ENCODE peak calls at places on chromosomes 11 and 22, in eight cellular contexts. R, B, T, W, E, M, O and S are unnamed samples. For H3K27me3, the result is how much of the 10 kb centered on the place peaks cover.

GRCh38 chr11:121615506-121615905 is 162.7 kb upstream of the SORL1-AS1 start:
- DNase-seq in B (no peak), W (no peak), O (no peak), T (no peak), E (no peak), R (no peak), M (no peak), S (no peak)

GRCh38 chr11:24375351-24375750 is 121.5 kb upstream of the LUZP2 start:
- DNase-seq in M (no peak), R (no peak), B (no peak), W (no peak), T (peak), O (no peak), E (no peak), S (no peak)

GRCh38 chr11:2200957-2201519 is 29.4 kb upstream of the TH start:
- DNase-seq in O (no peak), W (no peak), T (no peak), E (no peak), M (no peak), B (no peak), R (no peak), S (no peak)

GRCh38 chr11:122656073-122656630 is 630 bp downstream of the UBASH3B start:
- DNase-seq in E (no peak), O (no peak), R (peak), M (peak), T (peak), W (no peak), B (no peak), S (no peak)

GRCh38 chr11:2748061-2748813 is 48.4 kb upstream of the KCNQ1OT1 start:
- DNase-seq in B (no peak), M (no peak), R (no peak), E (no peak), W (no peak), O (no peak), T (no peak), S (no peak)

GRCh38 chr11:101860694-101861371 is 54.0 kb upstream of the CEP126 start:
- DNase-seq in W (no peak), E (peak), M (peak), B (peak), R (peak), T (peak), O (peak), S (peak)

GRCh38 chr11:23406131-23406819 is 546.0 kb upstream of the CCDC179 start:
- DNase-seq in O (no peak), E (no peak), T (peak), B (no peak), R (no peak), W (no peak), M (no peak), S (no peak)

GRCh38 chr22:26430600-26430999 is 1.5 kb downstream of the ASPHD2 start:
- DNase-seq in M (no peak), B (no peak), E (no peak), T (no peak), O (no peak), W (no peak), R (no peak), S (no peak)

GRCh38 chr11:93330446-93330984 is at the start of gene DEUP1:
- DNase-seq in M (peak), B (no peak), O (no peak), W (no peak), E (no peak), T (peak), R (peak), S (no peak)

GRCh38 chr22:24271406-24271760 is 752 bp downstream of the SPECC1L start:
- DNase-seq in E (no peak), B (no peak), W (no peak), T (no peak), O (no peak), M (no peak), R (no peak), S (peak)

GRCh38 chr22:24077416-24077815 is 66.3 kb downstream of the CABIN1 start:
- DNase-seq in M (no peak), T (no peak), E (no peak), R (no peak), O (no peak), W (no peak), B (no peak), S (no peak)

GRCh38 chr22:17390087-17390486 is 20.8 kb downstream of the CECR2 start:
- DNase-seq in O (no peak), R (no peak), T (no peak), W (no peak), E (no peak), M (no peak), B (no peak), S (no peak)

GRCh38 chr22:32337015-32337414 is 20.7 kb upstream of the RFPL3 start:
- DNase-seq in W (no peak), T (no peak), O (no peak), R (no peak), M (no peak), E (no peak), B (no peak), S (no peak)

GRCh38 chr11:24781288-24781687 is 284.4 kb downstream of the LUZP2 start:
- DNase-seq in T (no peak), M (no peak), R (no peak), E (no peak), W (no peak), O (no peak), B (no peak), S (no peak)

GRCh38 chr11:66936326-66936725 is 21.9 kb downstream of the PC start:
- DNase-seq in T (no peak), E (no peak), M (no peak), B (no peak), O (peak), W (no peak), R (no peak), S (no peak)

GRCh38 chr11:68261749-68262543 is 9.8 kb downstream of the C11orf24 start:
- DNase-seq in E (no peak), R (no peak), O (no peak), W (no peak), T (no peak), B (no peak), M (peak), S (no peak)

GRCh38 chr11:44604171-44604581 is 38.7 kb downstream of the CD82 start:
- DNase-seq in T (no peak), B (no peak), M (no peak), O (no peak), W (no peak), E (no peak), R (no peak), S (no peak)

GRCh38 chr11:15059132-15059531 is 14.3 kb upstream of the CALCB start:
- DNase-seq in R (no peak), M (no peak), B (no peak), O (no peak), W (no peak), E (no peak), T (no peak), S (no peak)

GRCh38 chr11:128551641-128552335 is 35.6 kb downstream of the ETS1 start:
- DNase-seq in M (no peak), O (no peak), T (no peak), E (no peak), R (no peak), W (peak), B (no peak), S (no peak)

GRCh38 chr11:47241740-47242400 is 6.7 kb downstream of the ACP2 start:
- DNase-seq in O (no peak), R (peak), E (peak), M (no peak), T (no peak), B (no peak), W (no peak), S (no peak)

GRCh38 chr11:120306519-120307242 is 18.4 kb upstream of the TLCD5 start:
- DNase-seq in B (peak), E (no peak), T (peak), O (no peak), R (no peak), W (no peak), M (peak), S (no peak)

GRCh38 chr22:43477966-43478365 is 66.2 kb downstream of the MPPED1 start:
- DNase-seq in E (no peak), O (no peak), R (no peak), B (no peak), T (no peak), M (no peak), W (no peak), S (no peak)

GRCh38 chr22:34800265-34800664 is 265.7 kb upstream of the ISX start:
- DNase-seq in M (no peak), T (no peak), O (no peak), B (no peak), E (no peak), W (no peak), R (no peak), S (no peak)

GRCh38 chr11:18088371-18088770 is 17.5 kb downstream of the SAAL1 start:
- DNase-seq in B (no peak), M (no peak), R (no peak), T (no peak), W (no peak), E (no peak), O (no peak), S (no peak)

GRCh38 chr11:40401132-40401853 is 1058.2 kb downstream of the LRRC4C start:
- DNase-seq in O (no peak), W (no peak), E (no peak), T (no peak), M (no peak), R (no peak), B (no peak), S (no peak)

GRCh38 chr11:8593935-8594909 is at the start of gene STK33:
- DNase-seq in M (peak), R (peak), T (peak), B (peak), W (no peak), O (peak), E (no peak), S (peak)

GRCh38 chr11:110053848-110054414 is 39.3 kb upstream of the ZC3H12C start:
- DNase-seq in E (no peak), T (peak), R (no peak), O (no peak), M (no peak), W (no peak), B (no peak), S (no peak)
- TF ChIP-seq REST in E (no peak), T (no peak), R (no peak), O (no peak), M (no peak), W (no peak), B (no peak), S (no peak)

GRCh38 chr22:20211409-20211996 is 56.6 kb downstream of the RTN4R start:
- DNase-seq in B (no peak), T (no peak), O (no peak), W (no peak), E (no peak), R (no peak), M (no peak), S (no peak)

GRCh38 chr22:20212754-20213699 is 55.1 kb downstream of the RTN4R start:
- DNase-seq in T (no peak), B (no peak), R (peak), M (no peak), O (no peak), E (no peak), W (no peak), S (no peak)

GRCh38 chr22:20213833-20214708 is 54.0 kb downstream of the RTN4R start:
- DNase-seq in O (no peak), W (no peak), E (no peak), T (no peak), R (no peak), B (no peak), M (no peak), S (no peak)

GRCh38 chr22:20210473-20211059 is 57.6 kb downstream of the RTN4R start:
- DNase-seq in R (no peak), B (no peak), E (no peak), W (no peak), M (no peak), O (no peak), T (no peak), S (no peak)

GRCh38 chr22:20211997-20212753 is 55.9 kb downstream of the RTN4R start:
- DNase-seq in O (no peak), E (no peak), R (peak), M (peak), B (peak), W (no peak), T (no peak), S (no peak)
- H3K27me3 ChIP-seq in O (half or more), E (under half), R (under half), M (half or more), B (under half), W (under half), T (under half), S (under half)

DNA sequence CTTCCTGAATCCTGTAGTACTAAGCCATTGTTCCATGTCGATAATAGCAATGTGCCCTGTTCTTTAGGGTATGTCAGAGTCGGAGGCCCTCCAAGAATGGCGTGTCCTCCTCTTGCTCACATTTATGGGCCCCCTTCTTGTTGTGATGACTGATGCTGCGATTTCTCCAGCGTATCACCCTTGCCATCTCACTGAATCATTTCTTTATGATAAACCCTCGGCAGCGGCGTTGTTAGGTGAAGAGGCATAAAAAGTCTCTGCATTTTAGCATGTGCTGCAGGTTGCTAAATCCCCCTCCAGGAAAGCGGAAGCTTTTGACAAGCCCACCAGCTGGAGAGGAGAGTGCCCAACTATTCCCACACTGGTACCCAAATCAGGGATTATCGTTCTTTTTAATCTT is 1045.3 kb downstream of the BRD1 start:
- DNase-seq in E (no peak), T (no peak), M (no peak), R (no peak), B (no peak), O (no peak), W (no peak), S (no peak)
- TF ChIP-seq REST in E (no peak), T (no peak), M (no peak), R (no peak), B (no peak), O (no peak), W (no peak), S (no peak)

DNA sequence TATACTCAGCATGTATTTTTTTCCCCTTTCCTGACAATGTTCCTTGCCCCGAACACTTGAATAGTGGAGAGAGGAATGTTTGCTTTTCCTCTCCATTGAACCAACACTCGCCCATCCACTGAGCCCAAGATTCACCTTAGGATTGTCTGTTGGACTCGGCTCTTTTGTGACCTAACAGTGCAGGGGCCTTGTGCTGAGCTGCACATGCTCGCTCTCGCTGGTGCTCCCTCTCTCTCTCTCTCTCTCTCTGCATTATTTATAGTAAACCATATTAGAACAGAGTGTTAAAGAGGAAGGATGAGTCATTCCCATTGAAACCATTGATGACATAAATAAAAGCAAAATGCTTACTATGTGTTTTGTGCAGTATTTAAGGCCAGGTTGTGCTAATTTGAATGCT is 20.7 kb downstream of the ZBTB16 start:
- DNase-seq in W (no peak), T (no peak), E (no peak), B (no peak), M (no peak), R (no peak), O (no peak), S (no peak)
- H3K27me3 ChIP-seq in W (under half), T (under half), E (under half), B (under half), M (under half), R (under half), O (under half), S (under half)

GRCh38 chr11:19164881-19165280 is 36.9 kb downstream of the CSRP3 start:
- DNase-seq in T (no peak), M (no peak), W (no peak), B (no peak), O (no peak), R (peak), E (no peak), S (no peak)

GRCh38 chr11:19161651-19162050 is 40.1 kb downstream of the CSRP3 start:
- DNase-seq in M (no peak), T (no peak), E (no peak), R (no peak), B (no peak), O (no peak), W (no peak), S (no peak)

GRCh38 chr11:19163627-19164026 is 38.2 kb downstream of the CSRP3 start:
- DNase-seq in W (no peak), B (no peak), T (no peak), O (no peak), R (no peak), M (no peak), E (no peak), S (no peak)

GRCh38 chr11:19162946-19163345 is 38.8 kb downstream of the CSRP3 start:
- DNase-seq in O (no peak), T (no peak), E (no peak), R (no peak), W (no peak), M (no peak), B (no peak), S (no peak)

GRCh38 chr11:19164230-19164855 is 37.4 kb downstream of the CSRP3 start:
- DNase-seq in B (no peak), T (no peak), E (no peak), R (no peak), M (no peak), O (no peak), W (no peak), S (no peak)
- TF ChIP-seq REST in B (no peak), T (no peak), E (no peak), R (no peak), M (no peak), O (no peak), W (no peak), S (no peak)

GRCh38 chr11:11663907-11664306 is 42.1 kb upstream of the GALNT18 start:
- DNase-seq in T (no peak), W (no peak), R (no peak), E (no peak), M (no peak), O (no peak), B (no peak), S (no peak)

GRCh38 chr11:11661356-11662040 is 39.7 kb upstream of the GALNT18 start:
- DNase-seq in O (no peak), T (peak), R (no peak), E (no peak), W (no peak), M (no peak), B (no peak), S (no peak)

GRCh38 chr11:11659567-11660341 is 37.9 kb upstream of the GALNT18 start:
- DNase-seq in B (no peak), W (no peak), T (peak), E (no peak), M (peak), R (no peak), O (no peak), S (no peak)

GRCh38 chr11:11660351-11660750 is 38.5 kb upstream of the GALNT18 start:
- DNase-seq in E (no peak), O (no peak), B (no peak), T (no peak), M (no peak), W (no peak), R (no peak), S (no peak)

DNA sequence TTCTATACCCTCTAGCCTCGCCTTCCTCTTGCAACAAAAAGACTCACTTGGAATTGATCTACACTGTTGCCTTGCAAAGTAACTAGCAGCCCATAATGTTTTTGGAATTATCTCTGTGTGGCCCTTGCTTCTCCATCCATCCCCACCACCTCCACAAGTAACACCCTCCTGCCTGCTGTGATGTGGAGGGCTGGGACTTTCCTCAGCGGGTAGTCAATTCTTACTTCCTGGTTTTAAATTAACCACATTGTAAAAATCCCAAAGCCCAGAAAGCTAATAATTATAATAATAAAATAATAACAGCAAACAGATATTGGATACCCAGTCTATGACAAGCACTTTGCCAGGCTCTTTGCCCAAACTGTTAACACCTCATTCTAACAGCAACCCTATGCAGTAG is 40.8 kb upstream of the GALNT18 start:
- DNase-seq in B (no peak), R (no peak), E (no peak), O (no peak), M (no peak), T (no peak), W (peak), S (no peak)
- H3K27me3 ChIP-seq in B (under half), R (under half), E (under half), O (under half), M (under half), T (under half), W (under half), S (under half)